ENCODE peak calls at places on chromosomes 7 and 10, in nine cellular contexts. One of them, this sample, is unnamed.

GRCh38 chr10:14653271-14654161 is 121.2 kb downstream of the FAM107B start:
- DNase-seq in IMR-90: peak; percentile 74
- DNase-seq in activated effector memory CD4-positive, alpha-beta T cell treated with anti-CD3 and anti-CD28 coated beads, Interleukin-2, amount 50 U/mL, for 16 hours: no peak
- DNase-seq in activated CD4-positive, alpha-beta T cell treated with anti-CD3 and anti-CD28 coated beads, Interleukin-2, amount 10 ng/mL, durations not matched to agents 7 days and 5 days: peak; percentile 34
- DNase-seq in CD4-positive, alpha-beta memory T cell: peak; percentile 49
- DNase-seq in ACHN: peak; percentile 22
- DNase-seq in right cardiac atrium: no peak
- DNase-seq in NCI-H1092: no peak
- DNase-seq in A549: peak; percentile 86
- DNase-seq in this sample: no peak

GRCh38 chr10:24851595-24851994 is 100.8 kb downstream of the PRTFDC1 start:
- DNase-seq in A549: no peak
- DNase-seq in ACHN: no peak
- DNase-seq in activated effector memory CD4-positive, alpha-beta T cell treated with anti-CD3 and anti-CD28 coated beads, Interleukin-2, amount 50 U/mL, for 16 hours: no peak
- DNase-seq in right cardiac atrium: no peak
- DNase-seq in IMR-90: peak; percentile 54
- DNase-seq in NCI-H1092: peak; percentile 68
- DNase-seq in activated CD4-positive, alpha-beta T cell treated with anti-CD3 and anti-CD28 coated beads, Interleukin-2, amount 10 ng/mL, durations not matched to agents 7 days and 5 days: no peak
- DNase-seq in CD4-positive, alpha-beta memory T cell: peak; percentile 17
- DNase-seq in this sample: no peak

GRCh38 chr7:141586878-141587277 is 35.7 kb downstream of the AGK start:
- DNase-seq in CD4-positive, alpha-beta memory T cell: no peak
- DNase-seq in IMR-90: no peak
- DNase-seq in ACHN: no peak
- DNase-seq in right cardiac atrium: no peak
- DNase-seq in activated effector memory CD4-positive, alpha-beta T cell treated with anti-CD3 and anti-CD28 coated beads, Interleukin-2, amount 50 U/mL, for 16 hours: no peak
- DNase-seq in A549: no peak
- DNase-seq in activated CD4-positive, alpha-beta T cell treated with anti-CD3 and anti-CD28 coated beads, Interleukin-2, amount 10 ng/mL, durations not matched to agents 7 days and 5 days: no peak
- DNase-seq in NCI-H1092: no peak
- DNase-seq in this sample: no peak

GRCh38 chr10:70940834-70941568 is 52.6 kb upstream of the PCBD1 start:
- DNase-seq in activated effector memory CD4-positive, alpha-beta T cell treated with anti-CD3 and anti-CD28 coated beads, Interleukin-2, amount 50 U/mL, for 16 hours: no peak
- DNase-seq in right cardiac atrium: no peak
- DNase-seq in NCI-H1092: no peak
- DNase-seq in activated CD4-positive, alpha-beta T cell treated with anti-CD3 and anti-CD28 coated beads, Interleukin-2, amount 10 ng/mL, durations not matched to agents 7 days and 5 days: no peak
- DNase-seq in A549: no peak
- DNase-seq in IMR-90: no peak
- DNase-seq in ACHN: no peak
- DNase-seq in CD4-positive, alpha-beta memory T cell: no peak
- DNase-seq in this sample: no peak

GRCh38 chr10:62442894-62443674 is 68.9 kb downstream of the ZNF365 start:
- DNase-seq in IMR-90: no peak
- DNase-seq in NCI-H1092: no peak
- DNase-seq in right cardiac atrium: no peak
- DNase-seq in CD4-positive, alpha-beta memory T cell: no peak
- DNase-seq in activated CD4-positive, alpha-beta T cell treated with anti-CD3 and anti-CD28 coated beads, Interleukin-2, amount 10 ng/mL, durations not matched to agents 7 days and 5 days: no peak
- DNase-seq in A549: no peak
- DNase-seq in ACHN: no peak
- DNase-seq in activated effector memory CD4-positive, alpha-beta T cell treated with anti-CD3 and anti-CD28 coated beads, Interleukin-2, amount 50 U/mL, for 16 hours: no peak
- DNase-seq in this sample: no peak

GRCh38 chr7:117672433-117672832 is 192.6 kb downstream of the CFTR start:
- DNase-seq in right cardiac atrium: no peak
- DNase-seq in ACHN: no peak
- DNase-seq in activated CD4-positive, alpha-beta T cell treated with anti-CD3 and anti-CD28 coated beads, Interleukin-2, amount 10 ng/mL, durations not matched to agents 7 days and 5 days: no peak
- DNase-seq in activated effector memory CD4-positive, alpha-beta T cell treated with anti-CD3 and anti-CD28 coated beads, Interleukin-2, amount 50 U/mL, for 16 hours: no peak
- DNase-seq in CD4-positive, alpha-beta memory T cell: no peak
- DNase-seq in A549: no peak
- DNase-seq in IMR-90: no peak
- DNase-seq in NCI-H1092: peak; percentile 15
- DNase-seq in this sample: no peak

GRCh38 chr7:16098585-16099179 is 322.7 kb downstream of the CRPPA start:
- DNase-seq in NCI-H1092: no peak
- DNase-seq in IMR-90: peak; percentile 16
- DNase-seq in activated CD4-positive, alpha-beta T cell treated with anti-CD3 and anti-CD28 coated beads, Interleukin-2, amount 10 ng/mL, durations not matched to agents 7 days and 5 days: no peak
- DNase-seq in CD4-positive, alpha-beta memory T cell: no peak
- DNase-seq in activated effector memory CD4-positive, alpha-beta T cell treated with anti-CD3 and anti-CD28 coated beads, Interleukin-2, amount 50 U/mL, for 16 hours: no peak
- DNase-seq in ACHN: peak; percentile 30
- DNase-seq in right cardiac atrium: no peak
- DNase-seq in A549: peak; percentile 16
- DNase-seq in this sample: no peak

GRCh38 chr7:138472292-138473079 is 12.4 kb downstream of the TRIM24 start:
- DNase-seq in right cardiac atrium: no peak
- DNase-seq in IMR-90: no peak
- DNase-seq in NCI-H1092: no peak
- DNase-seq in activated effector memory CD4-positive, alpha-beta T cell treated with anti-CD3 and anti-CD28 coated beads, Interleukin-2, amount 50 U/mL, for 16 hours: no peak
- DNase-seq in activated CD4-positive, alpha-beta T cell treated with anti-CD3 and anti-CD28 coated beads, Interleukin-2, amount 10 ng/mL, durations not matched to agents 7 days and 5 days: no peak
- DNase-seq in ACHN: no peak
- DNase-seq in A549: no peak
- DNase-seq in CD4-positive, alpha-beta memory T cell: no peak
- DNase-seq in this sample: no peak

GRCh38 chr7:77697535-77697831 is 1.2 kb downstream of the RSBN1L start:
- DNase-seq in right cardiac atrium: no peak
- DNase-seq in activated effector memory CD4-positive, alpha-beta T cell treated with anti-CD3 and anti-CD28 coated beads, Interleukin-2, amount 50 U/mL, for 16 hours: peak; percentile 73
- DNase-seq in ACHN: no peak
- DNase-seq in NCI-H1092: no peak
- DNase-seq in activated CD4-positive, alpha-beta T cell treated with anti-CD3 and anti-CD28 coated beads, Interleukin-2, amount 10 ng/mL, durations not matched to agents 7 days and 5 days: no peak
- DNase-seq in IMR-90: no peak
- DNase-seq in CD4-positive, alpha-beta memory T cell: peak; percentile 11
- DNase-seq in A549: no peak
- DNase-seq in this sample: no peak

GRCh38 chr7:112101083-112101846 is 104.9 kb downstream of the DOCK4 start:
- DNase-seq in activated CD4-positive, alpha-beta T cell treated with anti-CD3 and anti-CD28 coated beads, Interleukin-2, amount 10 ng/mL, durations not matched to agents 7 days and 5 days: no peak
- DNase-seq in IMR-90: no peak
- DNase-seq in ACHN: no peak
- DNase-seq in right cardiac atrium: no peak
- DNase-seq in NCI-H1092: no peak
- DNase-seq in activated effector memory CD4-positive, alpha-beta T cell treated with anti-CD3 and anti-CD28 coated beads, Interleukin-2, amount 50 U/mL, for 16 hours: no peak
- DNase-seq in A549: no peak
- DNase-seq in CD4-positive, alpha-beta memory T cell: no peak
- DNase-seq in this sample: no peak

GRCh38 chr10:20466731-20467130 is 430.4 kb downstream of the NEBL start:
- DNase-seq in activated CD4-positive, alpha-beta T cell treated with anti-CD3 and anti-CD28 coated beads, Interleukin-2, amount 10 ng/mL, durations not matched to agents 7 days and 5 days: no peak
- DNase-seq in right cardiac atrium: no peak
- DNase-seq in A549: peak; percentile 3
- DNase-seq in CD4-positive, alpha-beta memory T cell: no peak
- DNase-seq in NCI-H1092: no peak
- DNase-seq in ACHN: peak; percentile 59
- DNase-seq in activated effector memory CD4-positive, alpha-beta T cell treated with anti-CD3 and anti-CD28 coated beads, Interleukin-2, amount 50 U/mL, for 16 hours: no peak
- DNase-seq in IMR-90: peak; percentile 2
- DNase-seq in this sample: no peak

GRCh38 chr10:48447356-48448215 is 141.1 kb downstream of the MAPK8 start:
- DNase-seq in activated CD4-positive, alpha-beta T cell treated with anti-CD3 and anti-CD28 coated beads, Interleukin-2, amount 10 ng/mL, durations not matched to agents 7 days and 5 days: no peak
- DNase-seq in IMR-90: no peak
- DNase-seq in NCI-H1092: no peak
- DNase-seq in CD4-positive, alpha-beta memory T cell: no peak
- DNase-seq in right cardiac atrium: peak; percentile 28
- DNase-seq in A549: no peak
- DNase-seq in ACHN: no peak
- DNase-seq in activated effector memory CD4-positive, alpha-beta T cell treated with anti-CD3 and anti-CD28 coated beads, Interleukin-2, amount 50 U/mL, for 16 hours: peak; percentile 45
- DNase-seq in this sample: peak; percentile 41

GRCh38 chr7:48052748-48053147 is 17.4 kb downstream of the C7orf57 start:
- DNase-seq in IMR-90: peak; percentile 82
- DNase-seq in A549: no peak
- DNase-seq in right cardiac atrium: no peak
- DNase-seq in CD4-positive, alpha-beta memory T cell: peak; percentile 11
- DNase-seq in ACHN: peak; percentile 63
- DNase-seq in NCI-H1092: no peak
- DNase-seq in activated CD4-positive, alpha-beta T cell treated with anti-CD3 and anti-CD28 coated beads, Interleukin-2, amount 10 ng/mL, durations not matched to agents 7 days and 5 days: no peak
- DNase-seq in activated effector memory CD4-positive, alpha-beta T cell treated with anti-CD3 and anti-CD28 coated beads, Interleukin-2, amount 50 U/mL, for 16 hours: no peak
- DNase-seq in this sample: no peak

GRCh38 chr7:86932038-86932512 is 127.4 kb downstream of the ELAPOR2 start:
- DNase-seq in A549: no peak
- DNase-seq in NCI-H1092: no peak
- DNase-seq in activated CD4-positive, alpha-beta T cell treated with anti-CD3 and anti-CD28 coated beads, Interleukin-2, amount 10 ng/mL, durations not matched to agents 7 days and 5 days: no peak
- DNase-seq in right cardiac atrium: no peak
- DNase-seq in IMR-90: peak; percentile 60
- DNase-seq in activated effector memory CD4-positive, alpha-beta T cell treated with anti-CD3 and anti-CD28 coated beads, Interleukin-2, amount 50 U/mL, for 16 hours: no peak
- DNase-seq in ACHN: no peak
- DNase-seq in CD4-positive, alpha-beta memory T cell: no peak
- DNase-seq in this sample: no peak

GRCh38 chr10:5622586-5622985 is 43.8 kb downstream of the ASB13 start:
- DNase-seq in activated effector memory CD4-positive, alpha-beta T cell treated with anti-CD3 and anti-CD28 coated beads, Interleukin-2, amount 50 U/mL, for 16 hours: no peak
- DNase-seq in right cardiac atrium: no peak
- DNase-seq in NCI-H1092: no peak
- DNase-seq in A549: no peak
- DNase-seq in activated CD4-positive, alpha-beta T cell treated with anti-CD3 and anti-CD28 coated beads, Interleukin-2, amount 10 ng/mL, durations not matched to agents 7 days and 5 days: no peak
- DNase-seq in IMR-90: peak; percentile 36
- DNase-seq in CD4-positive, alpha-beta memory T cell: no peak
- DNase-seq in ACHN: no peak
- DNase-seq in this sample: no peak

GRCh38 chr10:8272794-8273425 is 218.4 kb downstream of the GATA3 start:
- DNase-seq in A549: no peak
- DNase-seq in activated effector memory CD4-positive, alpha-beta T cell treated with anti-CD3 and anti-CD28 coated beads, Interleukin-2, amount 50 U/mL, for 16 hours: no peak
- DNase-seq in NCI-H1092: no peak
- DNase-seq in CD4-positive, alpha-beta memory T cell: no peak
- DNase-seq in activated CD4-positive, alpha-beta T cell treated with anti-CD3 and anti-CD28 coated beads, Interleukin-2, amount 10 ng/mL, durations not matched to agents 7 days and 5 days: no peak
- DNase-seq in right cardiac atrium: no peak
- DNase-seq in ACHN: no peak
- DNase-seq in IMR-90: no peak
- DNase-seq in this sample: no peak

GRCh38 chr10:125694874-125695273 is 11.9 kb upstream of the TEX36 start:
- DNase-seq in ACHN: no peak
- DNase-seq in A549: peak; percentile 48
- DNase-seq in CD4-positive, alpha-beta memory T cell: no peak
- DNase-seq in NCI-H1092: no peak
- DNase-seq in right cardiac atrium: no peak
- DNase-seq in IMR-90: peak; percentile 85
- DNase-seq in activated CD4-positive, alpha-beta T cell treated with anti-CD3 and anti-CD28 coated beads, Interleukin-2, amount 10 ng/mL, durations not matched to agents 7 days and 5 days: no peak
- DNase-seq in activated effector memory CD4-positive, alpha-beta T cell treated with anti-CD3 and anti-CD28 coated beads, Interleukin-2, amount 50 U/mL, for 16 hours: no peak
- DNase-seq in this sample: no peak

GRCh38 chr10:43120948-43121290 is 17.3 kb upstream of the CSGALNACT2 start:
- DNase-seq in ACHN: no peak
- DNase-seq in NCI-H1092: no peak
- DNase-seq in activated CD4-positive, alpha-beta T cell treated with anti-CD3 and anti-CD28 coated beads, Interleukin-2, amount 10 ng/mL, durations not matched to agents 7 days and 5 days: peak; percentile 78
- DNase-seq in IMR-90: peak; percentile 8
- DNase-seq in A549: no peak
- DNase-seq in right cardiac atrium: no peak
- DNase-seq in activated effector memory CD4-positive, alpha-beta T cell treated with anti-CD3 and anti-CD28 coated beads, Interleukin-2, amount 50 U/mL, for 16 hours: peak; percentile 76
- DNase-seq in CD4-positive, alpha-beta memory T cell: peak; percentile 52
- DNase-seq in this sample: no peak

GRCh38 chr7:128094111-128094570 is 62.9 kb upstream of the LRRC4 start:
- DNase-seq in IMR-90: no peak
- DNase-seq in NCI-H1092: peak; percentile 51
- DNase-seq in A549: no peak
- DNase-seq in activated effector memory CD4-positive, alpha-beta T cell treated with anti-CD3 and anti-CD28 coated beads, Interleukin-2, amount 50 U/mL, for 16 hours: no peak
- DNase-seq in right cardiac atrium: peak; percentile 65
- DNase-seq in activated CD4-positive, alpha-beta T cell treated with anti-CD3 and anti-CD28 coated beads, Interleukin-2, amount 10 ng/mL, durations not matched to agents 7 days and 5 days: no peak
- DNase-seq in ACHN: no peak
- DNase-seq in CD4-positive, alpha-beta memory T cell: no peak
- DNase-seq in this sample: no peak

GRCh38 chr7:159207398-159207797 is 62.7 kb upstream of the VIPR2 start:
- DNase-seq in activated effector memory CD4-positive, alpha-beta T cell treated with anti-CD3 and anti-CD28 coated beads, Interleukin-2, amount 50 U/mL, for 16 hours: no peak
- DNase-seq in A549: no peak
- DNase-seq in right cardiac atrium: no peak
- DNase-seq in activated CD4-positive, alpha-beta T cell treated with anti-CD3 and anti-CD28 coated beads, Interleukin-2, amount 10 ng/mL, durations not matched to agents 7 days and 5 days: no peak
- DNase-seq in ACHN: no peak
- DNase-seq in IMR-90: no peak
- DNase-seq in NCI-H1092: no peak
- DNase-seq in CD4-positive, alpha-beta memory T cell: no peak
- DNase-seq in this sample: no peak

GRCh38 chr7:135386181-135386580 is 123.7 kb downstream of the CNOT4 start:
- DNase-seq in activated CD4-positive, alpha-beta T cell treated with anti-CD3 and anti-CD28 coated beads, Interleukin-2, amount 10 ng/mL, durations not matched to agents 7 days and 5 days: no peak
- DNase-seq in NCI-H1092: no peak
- DNase-seq in ACHN: no peak
- DNase-seq in right cardiac atrium: no peak
- DNase-seq in IMR-90: peak; percentile 17
- DNase-seq in activated effector memory CD4-positive, alpha-beta T cell treated with anti-CD3 and anti-CD28 coated beads, Interleukin-2, amount 50 U/mL, for 16 hours: no peak
- DNase-seq in A549: no peak
- DNase-seq in CD4-positive, alpha-beta memory T cell: no peak
- DNase-seq in this sample: no peak

GRCh38 chr10:28628184-28628893 is 49.0 kb upstream of the BAMBI start:
- DNase-seq in right cardiac atrium: peak; percentile 89
- DNase-seq in CD4-positive, alpha-beta memory T cell: peak; percentile 39
- DNase-seq in ACHN: peak; percentile 69
- DNase-seq in activated effector memory CD4-positive, alpha-beta T cell treated with anti-CD3 and anti-CD28 coated beads, Interleukin-2, amount 50 U/mL, for 16 hours: peak; percentile 87
- DNase-seq in A549: peak; percentile 84
- DNase-seq in IMR-90: peak; percentile 79
- DNase-seq in NCI-H1092: peak; percentile 54
- DNase-seq in activated CD4-positive, alpha-beta T cell treated with anti-CD3 and anti-CD28 coated beads, Interleukin-2, amount 10 ng/mL, durations not matched to agents 7 days and 5 days: peak; percentile 75
- DNase-seq in this sample: peak; percentile 92

This sample was measured in sciatic nerve.